ENCODE peak calls at places on chromosome 15, in ten cellular contexts. One of them, this sample, is unnamed.

GRCh38 chr15:83561661-83562060 is 92.3 kb upstream of the ADAMTSL3 start:
- DNase-seq in WTC11: no peak
- DNase-seq in left lung: no peak
- DNase-seq in HFF-Myc: no peak
- DNase-seq in right atrium auricular region: no peak
- DNase-seq in head of caudate nucleus: no peak
- DNase-seq in stimulated activated CD8-positive, alpha-beta memory T cell treated with anti-CD3 and anti-CD28 coated beads, Interleukin-15, amount 100 ng/mL, for 24 hours: no peak
- DNase-seq in mesothelial cell of epicardium: no peak
- DNase-seq in COLO829: no peak
- DNase-seq in activated CD8-positive, alpha-beta memory T cell treated with anti-CD3 and anti-CD28 coated beads, Interleukin-2, amount 50 U/mL, for 48 hours: no peak
- DNase-seq in this sample: no peak

GRCh38 chr15:51093865-51094605 is 671 bp downstream of the TNFAIP8L3 start:
- DNase-seq in stimulated activated CD8-positive, alpha-beta memory T cell treated with anti-CD3 and anti-CD28 coated beads, Interleukin-15, amount 100 ng/mL, for 24 hours: no peak
- DNase-seq in HFF-Myc: no peak
- DNase-seq in mesothelial cell of epicardium: no peak
- DNase-seq in head of caudate nucleus: no peak
- DNase-seq in right atrium auricular region: peak
- DNase-seq in WTC11: peak
- DNase-seq in COLO829: no peak
- DNase-seq in left lung: peak
- DNase-seq in activated CD8-positive, alpha-beta memory T cell treated with anti-CD3 and anti-CD28 coated beads, Interleukin-2, amount 50 U/mL, for 48 hours: no peak
- DNase-seq in this sample: no peak

GRCh38 chr15:76101655-76102054 is 41.9 kb downstream of the TMEM266 start:
- DNase-seq in head of caudate nucleus: no peak
- DNase-seq in COLO829: no peak
- DNase-seq in activated CD8-positive, alpha-beta memory T cell treated with anti-CD3 and anti-CD28 coated beads, Interleukin-2, amount 50 U/mL, for 48 hours: no peak
- DNase-seq in left lung: no peak
- DNase-seq in HFF-Myc: no peak
- DNase-seq in right atrium auricular region: no peak
- DNase-seq in WTC11: no peak
- DNase-seq in stimulated activated CD8-positive, alpha-beta memory T cell treated with anti-CD3 and anti-CD28 coated beads, Interleukin-15, amount 100 ng/mL, for 24 hours: no peak
- DNase-seq in mesothelial cell of epicardium: no peak
- DNase-seq in this sample: no peak

GRCh38 chr15:74543583-74543982 is 2.6 kb downstream of the ARID3B start:
- DNase-seq in COLO829: no peak
- DNase-seq in right atrium auricular region: no peak
- DNase-seq in mesothelial cell of epicardium: no peak
- DNase-seq in WTC11: no peak
- DNase-seq in stimulated activated CD8-positive, alpha-beta memory T cell treated with anti-CD3 and anti-CD28 coated beads, Interleukin-15, amount 100 ng/mL, for 24 hours: no peak
- DNase-seq in head of caudate nucleus: no peak
- DNase-seq in activated CD8-positive, alpha-beta memory T cell treated with anti-CD3 and anti-CD28 coated beads, Interleukin-2, amount 50 U/mL, for 48 hours: no peak
- DNase-seq in HFF-Myc: no peak
- DNase-seq in left lung: no peak
- DNase-seq in this sample: no peak

GRCh38 chr15:53522878-53523455 is 236.5 kb downstream of the WDR72 start:
- DNase-seq in head of caudate nucleus: no peak
- DNase-seq in left lung: no peak
- DNase-seq in stimulated activated CD8-positive, alpha-beta memory T cell treated with anti-CD3 and anti-CD28 coated beads, Interleukin-15, amount 100 ng/mL, for 24 hours: no peak
- DNase-seq in activated CD8-positive, alpha-beta memory T cell treated with anti-CD3 and anti-CD28 coated beads, Interleukin-2, amount 50 U/mL, for 48 hours: no peak
- DNase-seq in COLO829: no peak
- DNase-seq in mesothelial cell of epicardium: no peak
- DNase-seq in HFF-Myc: no peak
- DNase-seq in right atrium auricular region: no peak
- DNase-seq in WTC11: no peak
- DNase-seq in this sample: no peak

GRCh38 chr15:97962263-97962662 is 1.8 kb downstream of the ARRDC4 start:
- DNase-seq in HFF-Myc: no peak
- DNase-seq in WTC11: no peak
- DNase-seq in right atrium auricular region: no peak
- DNase-seq in activated CD8-positive, alpha-beta memory T cell treated with anti-CD3 and anti-CD28 coated beads, Interleukin-2, amount 50 U/mL, for 48 hours: no peak
- DNase-seq in left lung: no peak
- DNase-seq in COLO829: no peak
- DNase-seq in head of caudate nucleus: no peak
- DNase-seq in stimulated activated CD8-positive, alpha-beta memory T cell treated with anti-CD3 and anti-CD28 coated beads, Interleukin-15, amount 100 ng/mL, for 24 hours: no peak
- DNase-seq in mesothelial cell of epicardium: no peak
- DNase-seq in this sample: no peak

GRCh38 chr15:101303408-101303807 is 8.4 kb upstream of the SNRPA1 start:
- DNase-seq in mesothelial cell of epicardium: no peak
- DNase-seq in activated CD8-positive, alpha-beta memory T cell treated with anti-CD3 and anti-CD28 coated beads, Interleukin-2, amount 50 U/mL, for 48 hours: no peak
- DNase-seq in COLO829: no peak
- DNase-seq in left lung: no peak
- DNase-seq in stimulated activated CD8-positive, alpha-beta memory T cell treated with anti-CD3 and anti-CD28 coated beads, Interleukin-15, amount 100 ng/mL, for 24 hours: no peak
- DNase-seq in right atrium auricular region: no peak
- DNase-seq in head of caudate nucleus: no peak
- DNase-seq in HFF-Myc: no peak
- DNase-seq in WTC11: no peak
- DNase-seq in this sample: no peak

GRCh38 chr15:26260517-26261133 is 397.5 kb upstream of the ATP10A start:
- DNase-seq in right atrium auricular region: no peak
- DNase-seq in HFF-Myc: no peak
- DNase-seq in WTC11: peak
- DNase-seq in COLO829: peak
- DNase-seq in activated CD8-positive, alpha-beta memory T cell treated with anti-CD3 and anti-CD28 coated beads, Interleukin-2, amount 50 U/mL, for 48 hours: peak
- DNase-seq in mesothelial cell of epicardium: no peak
- DNase-seq in left lung: no peak
- DNase-seq in head of caudate nucleus: peak
- DNase-seq in stimulated activated CD8-positive, alpha-beta memory T cell treated with anti-CD3 and anti-CD28 coated beads, Interleukin-15, amount 100 ng/mL, for 24 hours: no peak
- DNase-seq in this sample: no peak

GRCh38 chr15:26848498-26848897 is 18.4 kb upstream of the GABRA5 start:
- DNase-seq in HFF-Myc: no peak
- DNase-seq in activated CD8-positive, alpha-beta memory T cell treated with anti-CD3 and anti-CD28 coated beads, Interleukin-2, amount 50 U/mL, for 48 hours: no peak
- DNase-seq in left lung: no peak
- DNase-seq in right atrium auricular region: no peak
- DNase-seq in mesothelial cell of epicardium: no peak
- DNase-seq in head of caudate nucleus: no peak
- DNase-seq in stimulated activated CD8-positive, alpha-beta memory T cell treated with anti-CD3 and anti-CD28 coated beads, Interleukin-15, amount 100 ng/mL, for 24 hours: no peak
- DNase-seq in WTC11: no peak
- DNase-seq in COLO829: no peak
- DNase-seq in this sample: no peak

GRCh38 chr15:44033894-44034293 is 161.2 kb downstream of the FRMD5 start:
- DNase-seq in head of caudate nucleus: peak
- DNase-seq in HFF-Myc: peak
- DNase-seq in WTC11: no peak
- DNase-seq in activated CD8-positive, alpha-beta memory T cell treated with anti-CD3 and anti-CD28 coated beads, Interleukin-2, amount 50 U/mL, for 48 hours: no peak
- DNase-seq in right atrium auricular region: no peak
- DNase-seq in left lung: no peak
- DNase-seq in mesothelial cell of epicardium: no peak
- DNase-seq in COLO829: peak
- DNase-seq in stimulated activated CD8-positive, alpha-beta memory T cell treated with anti-CD3 and anti-CD28 coated beads, Interleukin-15, amount 100 ng/mL, for 24 hours: no peak
- DNase-seq in this sample: no peak

GRCh38 chr15:77874071-77874470 is 203.4 kb downstream of the TBC1D2B start:
- DNase-seq in COLO829: no peak
- DNase-seq in activated CD8-positive, alpha-beta memory T cell treated with anti-CD3 and anti-CD28 coated beads, Interleukin-2, amount 50 U/mL, for 48 hours: no peak
- DNase-seq in HFF-Myc: no peak
- DNase-seq in right atrium auricular region: no peak
- DNase-seq in WTC11: no peak
- DNase-seq in left lung: peak
- DNase-seq in stimulated activated CD8-positive, alpha-beta memory T cell treated with anti-CD3 and anti-CD28 coated beads, Interleukin-15, amount 100 ng/mL, for 24 hours: no peak
- DNase-seq in mesothelial cell of epicardium: no peak
- DNase-seq in head of caudate nucleus: no peak
- DNase-seq in this sample: no peak

GRCh38 chr15:57237282-57237642 is 139.0 kb upstream of the CGNL1 start:
- DNase-seq in right atrium auricular region: no peak
- DNase-seq in COLO829: no peak
- DNase-seq in HFF-Myc: no peak
- DNase-seq in mesothelial cell of epicardium: no peak
- DNase-seq in WTC11: no peak
- DNase-seq in activated CD8-positive, alpha-beta memory T cell treated with anti-CD3 and anti-CD28 coated beads, Interleukin-2, amount 50 U/mL, for 48 hours: no peak
- DNase-seq in left lung: no peak
- DNase-seq in head of caudate nucleus: no peak
- DNase-seq in stimulated activated CD8-positive, alpha-beta memory T cell treated with anti-CD3 and anti-CD28 coated beads, Interleukin-15, amount 100 ng/mL, for 24 hours: no peak
- DNase-seq in this sample: no peak